ENCODE peak calls at places on chromosome 16, in ten cellular contexts. X is AG08396; L is stimulated activated CD8-positive, alpha-beta memory T cell treated with anti-CD3 and anti-CD28 coated beads, Interleukin-2, amount 100 ng/mL, for 48 hours; Z is T-helper 2 cell; D is nucleus accumbens; N is AG08395; M is LHCN-M2; T is C1 segment of cervical spinal cord; F is tibial artery; H is stomach. Y is an unnamed sample.

GRCh38 chr16:85557976-85558589 is 55.0 kb upstream of the GSE1 start:
- DNase-seq in X (no peak), F (no peak), Z (no peak), D (no peak), N (no peak), M (no peak), H (peak), L (no peak), T (no peak), Y (no peak)

GRCh38 chr16:84741351-84741791 is 41.6 kb downstream of the USP10 start:
- DNase-seq in L (no peak), H (no peak), N (peak), Z (no peak), M (peak), F (no peak), D (no peak), T (peak), X (peak), Y (no peak)

GRCh38 chr16:66569827-66570405 is 3.7 kb downstream of the CMTM1 start:
- DNase-seq in F (no peak), M (peak), Z (no peak), D (no peak), N (no peak), X (peak), T (no peak), H (no peak), L (no peak), Y (no peak)

GRCh38 chr16:85437161-85438052 is 175.7 kb upstream of the GSE1 start:
- DNase-seq in L (no peak), D (no peak), N (peak), H (peak), F (no peak), M (no peak), X (no peak), T (no peak), Z (no peak), Y (no peak)

GRCh38 chr16:1984347-1985225 is 593 bp downstream of the GFER start:
- DNase-seq in T (no peak), N (no peak), L (no peak), H (no peak), F (no peak), X (peak), D (no peak), Z (no peak), M (no peak), Y (no peak)

GRCh38 chr16:68954871-68955635 is 111.7 kb downstream of the TANGO6 start:
- DNase-seq in X (no peak), D (no peak), T (no peak), L (no peak), F (no peak), H (no peak), M (peak), N (no peak), Z (no peak), Y (no peak)

GRCh38 chr16:13021996-13022395 is 120.6 kb downstream of the SHISA9 start:
- DNase-seq in M (peak), L (no peak), H (no peak), F (no peak), T (no peak), N (no peak), Z (no peak), X (no peak), D (no peak), Y (no peak)

GRCh38 chr16:88062341-88062861 is 111.2 kb downstream of the BANP start:
- DNase-seq in F (peak), H (no peak), M (peak), N (peak), Z (no peak), X (peak), D (no peak), L (no peak), T (no peak), Y (no peak)

GRCh38 chr16:28277537-28278388 is 14.6 kb upstream of the SBK1 start:
- DNase-seq in X (peak), N (peak), L (peak), M (peak), H (peak), T (peak), D (peak), F (peak), Z (peak), Y (peak)

GRCh38 chr16:2985457-2985856 is 5.2 kb upstream of the PKMYT1 start:
- DNase-seq in H (no peak), T (no peak), Z (no peak), X (no peak), M (peak), N (no peak), L (no peak), F (no peak), D (no peak), Y (no peak)

GRCh38 chr16:88461291-88462269 is 8.5 kb downstream of the ZFPM1 start:
- DNase-seq in T (no peak), X (no peak), H (peak), Z (no peak), D (no peak), F (no peak), N (no peak), M (no peak), L (no peak), Y (no peak)

GRCh38 chr16:21653571-21653970 is 1.2 kb upstream of the IGSF6 start:
- DNase-seq in F (no peak), D (no peak), T (no peak), M (no peak), N (no peak), X (no peak), L (no peak), H (no peak), Z (no peak), Y (no peak)

GRCh38 chr16:71526111-71526998 is at the start of gene CHST4:
- DNase-seq in H (no peak), M (peak), D (no peak), N (peak), L (no peak), Z (no peak), X (peak), T (no peak), F (no peak), Y (no peak)

GRCh38 chr16:89371386-89371785 is 119.0 kb downstream of the ANKRD11 start:
- DNase-seq in M (no peak), T (no peak), X (no peak), H (no peak), Z (no peak), L (no peak), F (no peak), N (no peak), D (no peak), Y (no peak)

GRCh38 chr16:70573451-70574121 is 50.0 kb downstream of the SF3B3 start:
- DNase-seq in T (no peak), D (no peak), H (no peak), F (no peak), N (peak), Z (no peak), X (peak), L (no peak), M (peak), Y (no peak)

GRCh38 chr16:56625140-56625942 is at the start of gene MT1E:
- DNase-seq in D (no peak), H (peak), T (peak), M (peak), N (peak), F (peak), Z (no peak), X (peak), L (peak), Y (peak)

GRCh38 chr16:89744813-89745212 is 23.5 kb downstream of the ZNF276 start:
- DNase-seq in F (no peak), N (no peak), X (no peak), D (no peak), Z (no peak), H (no peak), T (no peak), L (no peak), M (no peak), Y (no peak)

Y was measured in activated CD4-positive, alpha-beta T cell treated with anti-CD3 and anti-CD28 coated beads for 24 hours.